ENCODE peak calls at places on chromosomes 16 and 17, in nine cellular contexts. V, J, Q, U, L, X, E, R and Y are unnamed samples.

GRCh38 chr17:29617481-29618271 is 5.0 kb downstream of the CORO6 start:
- DNase-seq in J (no peak), X (peak), L (peak), U (no peak), R (peak), V (peak), Q (peak), E (peak), Y (no peak)

GRCh38 chr16:68994324-68994723 is 111.1 kb upstream of the HAS3 start:
- DNase-seq in R (no peak), J (no peak), L (no peak), U (no peak), Q (no peak), V (no peak), E (no peak), X (no peak), Y (no peak)

GRCh38 chr16:72434159-72434558 is 262.2 kb upstream of the PMFBP1 start:
- DNase-seq in R (no peak), L (no peak), V (peak), X (no peak), Q (no peak), U (no peak), E (peak), J (no peak), Y (no peak)

GRCh38 chr16:2429771-2430663 is 770 bp downstream of the CCNF start:
- DNase-seq in R (peak), J (no peak), Q (no peak), X (no peak), E (peak), L (no peak), V (peak), U (no peak), Y (no peak)

GRCh38 chr16:28318042-28318597 is 25.8 kb downstream of the SBK1 start:
- DNase-seq in E (no peak), L (no peak), R (no peak), Q (peak), U (no peak), V (no peak), J (no peak), X (no peak), Y (no peak)

GRCh38 chr16:48611329-48612137 is 1.6 kb upstream of the N4BP1 start:
- DNase-seq in V (peak), X (peak), E (no peak), J (no peak), U (no peak), R (no peak), L (no peak), Q (peak), Y (no peak)

GRCh38 chr16:54627616-54628015 is 303.0 kb upstream of the IRX5 start:
- DNase-seq in E (peak), J (no peak), Q (no peak), L (no peak), U (no peak), V (no peak), R (no peak), X (no peak), Y (peak)

GRCh38 chr17:81016575-81016974 is 18.4 kb upstream of the BAIAP2 start:
- DNase-seq in R (no peak), X (no peak), E (no peak), L (no peak), V (no peak), J (no peak), Q (no peak), U (no peak), Y (no peak)

GRCh38 chr17:49676276-49676868 is 1.5 kb downstream of the SPOP start:
- DNase-seq in V (no peak), E (peak), L (no peak), X (no peak), R (no peak), J (no peak), Q (no peak), U (no peak), Y (no peak)

GRCh38 chr17:81115749-81116464 is 49.4 kb upstream of the PVALEF start:
- DNase-seq in V (no peak), L (no peak), E (no peak), U (peak), Q (no peak), X (no peak), J (no peak), R (no peak), Y (no peak)

GRCh38 chr16:79970551-79971236 is 370.2 kb upstream of the MAF start:
- DNase-seq in E (peak), Q (peak), L (peak), R (no peak), V (no peak), X (no peak), U (peak), J (peak), Y (no peak)

GRCh38 chr16:88901718-88902337 is 35.4 kb upstream of the PABPN1L start:
- DNase-seq in L (no peak), V (no peak), U (no peak), R (no peak), E (no peak), X (no peak), Q (no peak), J (no peak), Y (no peak)

GRCh38 chr17:63190821-63191220 is 224.8 kb downstream of the TANC2 start:
- DNase-seq in Q (no peak), V (no peak), J (no peak), U (no peak), L (no peak), E (no peak), X (no peak), R (no peak), Y (no peak)

GRCh38 chr17:40309031-40309937 is at the start of gene RARA:
- DNase-seq in U (no peak), E (peak), R (no peak), Q (peak), J (peak), V (no peak), X (peak), L (peak), Y (no peak)

GRCh38 chr17:33218657-33219298 is 74.3 kb downstream of the ASIC2 start:
- DNase-seq in V (no peak), U (no peak), Q (no peak), J (no peak), X (no peak), E (peak), R (no peak), L (no peak), Y (no peak)

GRCh38 chr17:21194688-21195087 is 19.3 kb downstream of the TMEM11 start:
- DNase-seq in E (peak), R (peak), X (no peak), V (no peak), J (peak), L (peak), U (peak), Q (no peak), Y (no peak)

GRCh38 chr17:64115043-64115698 is 14.8 kb downstream of the ERN1 start:
- DNase-seq in J (no peak), U (no peak), Q (no peak), L (no peak), R (peak), X (no peak), E (peak), V (peak), Y (no peak)

GRCh38 chr17:76427457-76428231 is 25.3 kb downstream of the UBE2O start:
- DNase-seq in U (no peak), Q (no peak), J (no peak), V (no peak), R (no peak), L (no peak), X (no peak), E (peak), Y (no peak)

GRCh38 chr16:57192146-57192545 is 6.0 kb downstream of the RSPRY1 start:
- DNase-seq in V (no peak), X (no peak), E (no peak), J (no peak), R (no peak), Q (no peak), U (no peak), L (no peak), Y (no peak)

GRCh38 chr16:61684566-61684965 is 351.7 kb downstream of the CDH8 start:
- DNase-seq in L (no peak), E (no peak), U (no peak), V (no peak), R (no peak), J (no peak), Q (no peak), X (no peak), Y (no peak)

GRCh38 chr16:84548971-84549844 is 44.7 kb upstream of the MEAK7 start:
- DNase-seq in J (peak), V (no peak), U (peak), L (no peak), E (no peak), R (no peak), X (no peak), Q (peak), Y (no peak)

GRCh38 chr17:40687106-40687505 is 16.4 kb downstream of the KRT24 start:
- DNase-seq in Q (no peak), X (no peak), E (no peak), R (no peak), L (no peak), U (no peak), V (no peak), J (no peak), Y (no peak)

GRCh38 chr17:80291691-80292487 is 31.2 kb downstream of the RNF213 start:
- DNase-seq in J (no peak), L (no peak), E (no peak), U (no peak), R (no peak), Q (peak), X (no peak), V (no peak), Y (no peak)

GRCh38 chr17:49456172-49456965 is 38.7 kb upstream of the NGFR start:
- DNase-seq in R (no peak), V (peak), J (peak), U (no peak), L (no peak), X (no peak), Q (no peak), E (peak), Y (no peak)

GRCh38 chr16:89720859-89721643 is at the start of the genes VPS9D1 and ZNF276:
- DNase-seq in L (peak), E (peak), R (peak), Q (peak), V (peak), X (peak), J (peak), U (peak), Y (peak)

GRCh38 chr17:47902039-47902744 is 6.2 kb downstream of the SP2 start:
- DNase-seq in V (no peak), Q (no peak), L (no peak), J (no peak), R (no peak), E (no peak), U (no peak), X (no peak), Y (no peak)

GRCh38 chr16:46859719-46860152 is 24.4 kb upstream of the GPT2 start:
- DNase-seq in L (no peak), V (peak), Q (no peak), E (peak), R (no peak), X (no peak), U (no peak), J (no peak), Y (no peak)

GRCh38 chr16:72921620-72922019 is 126.3 kb downstream of the ZFHX3 start:
- DNase-seq in L (peak), E (peak), Q (no peak), J (peak), X (no peak), R (no peak), V (no peak), U (no peak), Y (no peak)

GRCh38 chr17:81397314-81398169 is 2.3 kb downstream of the BAHCC1 start:
- DNase-seq in J (no peak), R (no peak), L (no peak), U (no peak), V (no peak), X (no peak), Q (no peak), E (peak), Y (no peak)

GRCh38 chr16:15897834-15898254 is 9.4 kb upstream of the CEP20 start:
- DNase-seq in J (no peak), E (peak), R (no peak), L (no peak), U (no peak), V (peak), X (peak), Q (no peak), Y (no peak)
- H3K4me3 ChIP-seq in J (no peak), E (no peak), R (no peak), L (no peak), U (no peak), V (no peak), X (no peak), Q (no peak), Y (no peak)

GRCh38 chr17:44351464-44351863 is 6.4 kb downstream of the GRN start:
- DNase-seq in J (no peak), U (no peak), E (no peak), R (no peak), V (no peak), Q (no peak), L (no peak), X (no peak), Y (no peak)

GRCh38 chr17:44349553-44350070 is 4.5 kb downstream of the GRN start:
- DNase-seq in X (no peak), L (no peak), Q (no peak), E (no peak), U (no peak), R (no peak), V (no peak), J (no peak), Y (no peak)

GRCh38 chr17:44348234-44348987 is 3.3 kb downstream of the GRN start:
- DNase-seq in U (no peak), J (no peak), L (no peak), V (peak), E (peak), Q (no peak), X (no peak), R (peak), Y (no peak)

GRCh38 chr17:44350733-44351226 is 5.7 kb downstream of the GRN start:
- DNase-seq in E (peak), U (peak), L (peak), R (peak), X (peak), J (no peak), Q (peak), V (peak), Y (no peak)

DNA sequence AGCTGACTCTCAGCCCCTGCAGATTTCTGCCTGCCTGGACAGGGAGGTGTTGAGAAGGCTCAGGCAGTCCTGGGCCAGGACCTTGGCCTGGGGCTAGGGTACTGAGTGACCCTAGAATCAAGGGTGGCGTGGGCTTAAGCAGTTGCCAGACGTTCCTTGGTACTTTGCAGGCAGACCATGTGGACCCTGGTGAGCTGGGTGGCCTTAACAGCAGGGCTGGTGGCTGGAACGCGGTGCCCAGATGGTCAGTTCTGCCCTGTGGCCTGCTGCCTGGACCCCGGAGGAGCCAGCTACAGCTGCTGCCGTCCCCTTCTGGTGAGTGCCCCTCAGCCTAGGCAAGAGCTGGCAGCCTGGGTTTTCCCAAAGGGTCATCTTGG is 3.9 kb downstream of the GRN start:
- DNase-seq in V (no peak), R (no peak), U (no peak), X (no peak), J (no peak), L (no peak), E (no peak), Q (no peak), Y (no peak)
- H3K4me3 ChIP-seq in V (no peak), R (no peak), U (no peak), X (no peak), J (no peak), L (no peak), E (no peak), Q (no peak), Y (no peak)

DNA sequence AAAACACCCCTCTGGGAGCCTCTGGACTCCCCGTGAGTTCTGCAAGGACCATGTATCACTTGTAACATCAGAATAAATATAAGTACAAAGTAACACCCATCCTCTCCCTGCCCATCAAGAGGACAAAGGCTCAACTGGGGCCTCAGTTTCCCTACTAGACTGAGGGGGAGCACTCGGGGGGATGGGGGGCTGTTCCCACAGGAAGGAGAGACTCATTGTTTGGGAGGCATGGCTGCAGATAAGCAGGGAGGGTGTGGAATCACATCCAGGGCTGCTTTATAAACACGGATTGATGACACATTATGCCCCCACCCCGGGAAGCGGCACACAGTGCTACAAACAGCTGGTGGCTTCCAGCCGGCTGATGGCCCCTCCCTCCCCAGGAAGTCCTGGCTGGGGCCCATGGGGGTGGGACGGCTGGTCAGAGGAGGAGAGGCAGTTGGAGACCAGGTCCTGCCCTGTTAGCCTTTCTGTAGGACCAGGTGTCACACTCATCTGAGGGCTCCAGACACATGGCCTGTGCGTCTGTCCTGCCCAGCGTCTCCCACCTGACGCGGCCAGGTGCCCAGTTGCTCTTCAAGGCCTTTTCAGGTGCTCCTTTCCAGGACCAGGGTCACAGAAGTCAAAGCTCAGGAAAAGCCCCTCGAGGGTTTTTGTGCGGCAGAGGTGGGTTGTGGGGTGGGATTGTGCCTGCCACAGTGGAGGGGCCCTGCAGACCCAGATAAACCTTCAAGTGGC is 1.3 kb upstream of the MPG start:
- DNase-seq in E (peak), L (peak), J (peak), Q (no peak), U (peak), R (no peak), X (peak), V (peak), Y (no peak)
- H3K4me3 ChIP-seq in E (peak), L (peak), J (peak), Q (no peak), U (peak), R (peak), X (no peak), V (peak), Y (peak)

DNA sequence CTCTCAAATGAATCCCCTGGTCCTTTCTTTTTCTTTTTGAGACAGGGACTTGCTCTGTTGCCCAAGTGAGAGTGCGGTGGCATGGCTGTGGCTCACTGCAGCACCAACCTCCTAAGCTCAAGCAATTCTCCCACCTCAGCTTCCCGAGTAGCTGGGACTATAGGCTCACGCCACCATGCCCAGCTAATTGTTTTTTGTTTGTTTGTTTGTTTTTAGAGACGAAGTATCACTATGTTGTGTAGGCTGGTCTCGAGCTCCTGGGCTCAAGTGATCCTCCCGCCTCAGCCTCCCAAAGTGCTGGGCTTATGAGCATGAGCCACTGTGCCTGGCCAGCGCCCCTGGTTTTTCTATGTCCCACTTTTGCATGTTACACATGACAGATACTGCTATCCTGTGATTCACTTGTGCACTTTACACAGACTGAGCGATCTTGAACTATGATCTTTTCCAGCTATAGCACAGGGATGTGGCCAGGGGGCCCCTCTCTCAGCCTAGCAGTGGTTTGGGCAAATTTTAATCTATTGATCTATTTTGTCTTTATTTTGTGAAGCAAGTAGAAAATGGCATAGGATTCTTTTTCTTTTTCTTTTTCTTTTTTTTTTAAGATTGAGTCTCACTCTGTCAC is 31.3 kb upstream of the MLKL start:
- DNase-seq in V (no peak), L (no peak), X (no peak), E (no peak), Q (no peak), R (no peak), U (no peak), J (no peak), Y (no peak)
- H3K4me3 ChIP-seq in V (no peak), L (no peak), X (no peak), E (no peak), Q (no peak), R (no peak), U (no peak), J (no peak), Y (no peak)